ENCODE peak calls at places on chromosomes 7 and 10, in nine cellular contexts. C is spleen; F is thoracic aorta; W is tibial nerve; P is HepG2; A is Panc1; E is ovary; T is cardiac muscle cell; V is CD4-positive, CD25-positive, alpha-beta regulatory T cell. I is an unnamed sample.

GRCh38 chr7:116953727-116954442 is 584 bp downstream of the ST7 start:
- DNase-seq in C (peak; percentile 90), F (peak; percentile 26), W (peak; percentile 23), P (peak; percentile 84), A (peak; percentile 36), E (peak; percentile 71), T (peak; percentile 87), V (no peak), I (no peak)

GRCh38 chr7:1368682-1369571 is 90.3 kb downstream of the MICALL2 start:
- DNase-seq in C (no peak), F (no peak), W (no peak), P (peak; percentile 10), A (no peak), E (no peak), T (peak; percentile 79), V (no peak), I (peak; percentile 16)

GRCh38 chr10:70920519-70920918 is 32.2 kb upstream of the PCBD1 start:
- DNase-seq in C (peak; percentile 22), F (no peak), W (no peak), P (no peak), A (no peak), E (no peak), T (no peak), V (no peak), I (no peak)

GRCh38 chr10:9766762-9767161 is 1250.9 kb upstream of the CELF2 start:
- DNase-seq in C (no peak), F (no peak), W (no peak), P (no peak), A (no peak), E (no peak), T (no peak), V (no peak), I (no peak)

GRCh38 chr7:116574025-116574822 is 49.4 kb downstream of the CAV1 start:
- DNase-seq in C (no peak), F (no peak), W (no peak), P (no peak), A (no peak), E (no peak), T (no peak), V (no peak), I (no peak)

GRCh38 chr10:117723343-117723742 is 180.8 kb downstream of the EMX2 start:
- DNase-seq in C (no peak), F (no peak), W (no peak), P (no peak), A (no peak), E (no peak), T (no peak), V (no peak), I (no peak)

GRCh38 chr7:74598558-74598957 is 59.0 kb upstream of the GTF2I start:
- DNase-seq in C (no peak), F (no peak), W (no peak), P (no peak), A (no peak), E (no peak), T (no peak), V (no peak), I (no peak)

GRCh38 chr10:24524314-24524713 is 199.4 kb downstream of the ARHGAP21 start:
- DNase-seq in C (no peak), F (no peak), W (no peak), P (no peak), A (no peak), E (no peak), T (no peak), V (no peak), I (no peak)

GRCh38 chr7:4006687-4007086 is 675.4 kb upstream of the FOXK1 start:
- DNase-seq in C (peak; percentile 38), F (no peak), W (no peak), P (peak; percentile 91), A (no peak), E (no peak), T (no peak), V (no peak), I (no peak)

GRCh38 chr10:29730969-29731368 is 96.2 kb upstream of the SVIL start:
- DNase-seq in C (no peak), F (no peak), W (no peak), P (no peak), A (no peak), E (no peak), T (no peak), V (no peak), I (no peak)

GRCh38 chr7:138902156-138902555 is 79.0 kb downstream of the KIAA1549 start:
- DNase-seq in C (no peak), F (no peak), W (no peak), P (no peak), A (no peak), E (no peak), T (no peak), V (no peak), I (no peak)

GRCh38 chr7:100166317-100166940 is 2.0 kb downstream of the GAL3ST4 start:
- DNase-seq in C (no peak), F (no peak), W (no peak), P (no peak), A (no peak), E (no peak), T (no peak), V (peak; percentile 52), I (no peak)

GRCh38 chr10:4691301-4691700 is 134.7 kb upstream of the AKR1E2 start:
- DNase-seq in C (no peak), F (no peak), W (no peak), P (no peak), A (no peak), E (no peak), T (no peak), V (no peak), I (no peak)

GRCh38 chr7:149729983-149730801 is 43.2 kb downstream of the ZNF467 start:
- DNase-seq in C (peak; percentile 64), F (no peak), W (no peak), P (no peak), A (no peak), E (no peak), T (no peak), V (no peak), I (no peak)

GRCh38 chr10:79079074-79079397 is 10.3 kb downstream of the ZMIZ1 start:
- DNase-seq in C (no peak), F (no peak), W (no peak), P (no peak), A (no peak), E (no peak), T (no peak), V (no peak), I (no peak)

GRCh38 chr7:29764227-29764626 is 42.1 kb upstream of the WIPF3 start:
- DNase-seq in C (no peak), F (no peak), W (no peak), P (no peak), A (no peak), E (peak; percentile 35), T (peak; percentile 31), V (no peak), I (no peak)
- H3K4me1 ChIP-seq in C (no peaks in the 10 kb centered on the region), F (no peaks in the 10 kb centered on the region), W (no peaks in the 10 kb centered on the region), P (peaks cover 7% of the 10 kb centered on the region), A (no peaks in the 10 kb centered on the region), E (peaks cover 3% of the 10 kb centered on the region), T (peaks cover 10% of the 10 kb centered on the region), V (no peaks in the 10 kb centered on the region), I (no peaks in the 10 kb centered on the region)

GRCh38 chr10:6460861-6461409 is 119.1 kb downstream of the PRKCQ start:
- DNase-seq in C (no peak), F (no peak), W (no peak), P (no peak), A (no peak), E (no peak), T (no peak), V (no peak), I (no peak)

GRCh38 chr10:6465854-6466524 is 114.1 kb downstream of the PRKCQ start:
- DNase-seq in C (no peak), F (no peak), W (no peak), P (no peak), A (no peak), E (no peak), T (no peak), V (no peak), I (no peak)

GRCh38 chr10:6465437-6465836 is 114.6 kb downstream of the PRKCQ start:
- DNase-seq in C (no peak), F (no peak), W (no peak), P (no peak), A (no peak), E (no peak), T (no peak), V (no peak), I (no peak)

GRCh38 chr10:6461961-6462360 is 118.1 kb downstream of the PRKCQ start:
- DNase-seq in C (no peak), F (no peak), W (no peak), P (no peak), A (no peak), E (no peak), T (no peak), V (no peak), I (no peak)

GRCh38 chr10:6464862-6465430 is 115.1 kb downstream of the PRKCQ start:
- DNase-seq in C (no peak), F (no peak), W (no peak), P (no peak), A (no peak), E (no peak), T (no peak), V (no peak), I (no peak)
- H3K4me3 ChIP-seq in C (no peak overlapping the region), F (no peak overlapping the region), W (no peak overlapping the region), P (no peak overlapping the region), A (no peak overlapping the region), E (no peak overlapping the region), T (no peak overlapping the region), V (no peak overlapping the region), I (no peak overlapping the region)

DNA sequence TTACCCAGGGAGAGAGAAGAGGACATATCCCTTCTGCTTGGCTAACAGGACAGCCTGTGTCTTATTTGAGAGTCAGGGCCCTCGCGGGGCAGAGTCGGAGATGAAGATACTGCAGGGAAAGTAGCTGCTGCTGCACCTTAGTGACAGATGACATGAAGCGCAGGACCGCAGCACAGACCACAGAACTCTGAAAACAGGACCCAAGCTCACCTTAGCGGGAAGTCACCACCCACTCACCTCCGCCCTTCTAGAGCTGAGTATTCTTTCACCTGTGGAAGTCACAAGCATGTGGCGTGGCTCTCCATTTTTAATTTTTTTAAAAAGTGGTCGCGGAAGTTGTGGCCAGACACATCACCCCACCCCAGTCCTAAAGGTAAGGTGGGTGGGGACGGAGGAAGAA is 191.4 kb downstream of the FAM107B start:
- DNase-seq in C (peak; percentile 88), F (no peak), W (no peak), P (no peak), A (no peak), E (no peak), T (no peak), V (peak; percentile 88), I (peak; percentile 92)
- H3K4me1 ChIP-seq in C (peaks cover 64% of the 10 kb centered on the region), F (peaks cover 23% of the 10 kb centered on the region), W (peaks cover 26% of the 10 kb centered on the region), P (peaks cover 83% of the 10 kb centered on the region), A (no peaks in the 10 kb centered on the region), E (no peaks in the 10 kb centered on the region), T (no peaks in the 10 kb centered on the region), V (peaks cover 98% of the 10 kb centered on the region), I (peaks cover 94% of the 10 kb centered on the region)

GRCh38 chr10:69222157-69223027 is 2.3 kb downstream of the HKDC1 start:
- DNase-seq in C (peak; percentile 85), F (no peak), W (no peak), P (peak; percentile 62), A (peak; percentile 61), E (no peak), T (peak; percentile 58), V (peak; percentile 60), I (peak; percentile 74)
- H3K4me3 ChIP-seq in C (no peak overlapping the region), F (no peak overlapping the region), W (peak overlapping the region; percentile 24), P (peak overlapping the region; percentile 71), A (peak overlapping the region; percentile 26), E (no peak overlapping the region), T (no peak overlapping the region), V (peak overlapping the region; percentile 67), I (no peak overlapping the region)

I was measured in CD8-positive, alpha-beta T cell.